ENCODE peak calls at places on chromosomes 2 and 18, in four cellular contexts. V, D, L and C are unnamed samples.

GRCh38 chr2:153509133-153509532 is 30.6 kb upstream of the RPRM start:
- DNase-seq in V (no peak), D (no peak), L (no peak), C (no peak)

GRCh38 chr2:240310201-240310600 is 125.3 kb upstream of the GPC1 start:
- DNase-seq in V (no peak), D (no peak), L (no peak), C (no peak)

GRCh38 chr2:50658883-50659282 is 373.0 kb downstream of the NRXN1 start:
- DNase-seq in V (no peak), D (no peak), L (no peak), C (no peak)

GRCh38 chr2:105610444-105611327 is 134.0 kb upstream of the NCK2 start:
- DNase-seq in V (no peak), D (no peak), L (no peak), C (no peak)

GRCh38 chr2:112881217-112882000 is 29.6 kb upstream of the IL37 start:
- DNase-seq in V (no peak), D (peak), L (peak), C (peak)

GRCh38 chr2:62550466-62550865 is 44.5 kb upstream of the TMEM17 start:
- DNase-seq in V (no peak), D (no peak), L (peak), C (no peak)

GRCh38 chr2:74741651-74742050 is 87.6 kb downstream of the SEMA4F start:
- DNase-seq in V (no peak), D (no peak), L (no peak), C (no peak)

GRCh38 chr2:215930505-215931233 is 82.7 kb downstream of the MREG start:
- DNase-seq in V (no peak), D (no peak), L (peak), C (peak)

GRCh38 chr2:102735431-102736130 is 26.2 kb upstream of the TMEM182 start:
- DNase-seq in V (no peak), D (no peak), L (peak), C (peak)

GRCh38 chr2:180591947-180592346 is 388.5 kb upstream of the UBE2E3 start:
- DNase-seq in V (no peak), D (no peak), L (no peak), C (no peak)

GRCh38 chr2:128280901-128281321 is 37.8 kb downstream of the HS6ST1 start:
- DNase-seq in V (no peak), D (no peak), L (peak), C (no peak)

GRCh38 chr18:9944805-9945204 is 31.0 kb downstream of the VAPA start:
- DNase-seq in V (no peak), D (no peak), L (no peak), C (no peak)

GRCh38 chr2:235432741-235433520 is 60.9 kb upstream of the AGAP1 start:
- DNase-seq in V (no peak), D (no peak), L (no peak), C (no peak)

GRCh38 chr18:77072566-77072965 is 60.0 kb downstream of the MBP start:
- DNase-seq in V (no peak), D (no peak), L (no peak), C (no peak)

GRCh38 chr18:12659904-12660605 is 2.1 kb upstream of the SPIRE1 start:
- DNase-seq in V (peak), D (no peak), L (peak), C (peak)

GRCh38 chr2:239533917-239534316 is 133.1 kb upstream of the HDAC4 start:
- DNase-seq in V (no peak), D (no peak), L (peak), C (no peak)

GRCh38 chr18:46756172-46756558 is 688 bp downstream of the ST8SIA5 start:
- DNase-seq in V (no peak), D (no peak), L (no peak), C (no peak)

GRCh38 chr2:191020742-191021381 is 6.9 kb upstream of the STAT1 start:
- DNase-seq in V (peak), D (peak), L (peak), C (peak)

GRCh38 chr2:232698552-232699091 is 1.5 kb downstream of the GIGYF2 start:
- DNase-seq in V (no peak), D (no peak), L (peak), C (peak)

GRCh38 chr2:150557020-150557644 is 69.7 kb upstream of the RND3 start:
- DNase-seq in V (no peak), D (no peak), L (peak), C (no peak)

GRCh38 chr2:136308621-136309020 is 190.7 kb upstream of the CXCR4 start:
- DNase-seq in V (no peak), D (no peak), L (no peak), C (no peak)

GRCh38 chr2:234376229-234376628 is 120.7 kb downstream of the ARL4C start:
- DNase-seq in V (no peak), D (no peak), L (no peak), C (no peak)

GRCh38 chr2:164028764-164029534 is 293.1 kb upstream of the FIGN start:
- DNase-seq in V (no peak), D (peak), L (peak), C (peak)

GRCh38 chr2:47076126-47076506 is 79.0 kb downstream of the STPG4 start:
- DNase-seq in V (no peak), D (no peak), L (no peak), C (no peak)

DNA sequence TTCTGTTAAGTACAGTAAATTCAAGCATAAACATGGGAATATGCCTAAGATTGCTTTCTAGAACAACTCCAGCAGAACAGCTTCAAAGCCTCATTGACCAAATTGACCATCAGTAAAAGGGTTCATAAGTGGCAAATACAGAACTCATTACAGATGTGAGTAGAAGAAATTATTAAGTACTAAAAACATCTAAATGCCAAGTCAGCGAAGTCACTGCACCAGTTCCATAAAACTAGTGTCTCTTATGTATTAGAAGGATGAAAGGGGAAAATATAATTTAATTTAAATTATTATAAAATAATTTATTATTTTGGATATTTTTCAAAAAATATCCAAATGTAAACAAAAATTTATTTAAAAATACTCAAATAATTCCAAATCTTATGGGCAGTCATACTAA is 553.2 kb downstream of the ERBB4 start:
- DNase-seq in V (no peak), D (no peak), L (no peak), C (no peak)
- H3K4me3 ChIP-seq in V (no peak), D (no peak), L (no peak), C (no peak)

GRCh38 chr2:237593036-237593435 is 2.5 kb upstream of the RAB17 start:
- DNase-seq in V (no peak), D (no peak), L (no peak), C (no peak)

GRCh38 chr2:237593596-237594310 is 3.2 kb upstream of the RAB17 start:
- DNase-seq in V (no peak), D (no peak), L (no peak), C (no peak)

GRCh38 chr2:237591021-237591370 is 462 bp upstream of the RAB17 start:
- DNase-seq in V (no peak), D (no peak), L (no peak), C (no peak)

GRCh38 chr2:237591379-237591881 is 896 bp upstream of the RAB17 start:
- DNase-seq in V (no peak), D (no peak), L (no peak), C (peak)

GRCh38 chr2:237592425-237592980 is 2.0 kb upstream of the RAB17 start:
- DNase-seq in V (no peak), D (no peak), L (no peak), C (no peak)
- H3K4me3 ChIP-seq in V (no peak), D (no peak), L (no peak), C (no peak)

GRCh38 chr2:85324639-85325465 is 2.9 kb downstream of the TGOLN2 start:
- DNase-seq in V (no peak), D (no peak), L (peak), C (peak)

GRCh38 chr2:85327757-85328617 is at the start of gene TGOLN2:
- DNase-seq in V (peak), D (peak), L (peak), C (peak)

GRCh38 chr2:85325466-85325811 is 2.4 kb downstream of the TGOLN2 start:
- DNase-seq in V (no peak), D (no peak), L (no peak), C (no peak)

GRCh38 chr2:85326946-85327756 is 638 bp downstream of the TGOLN2 start:
- DNase-seq in V (peak), D (no peak), L (peak), C (peak)

DNA sequence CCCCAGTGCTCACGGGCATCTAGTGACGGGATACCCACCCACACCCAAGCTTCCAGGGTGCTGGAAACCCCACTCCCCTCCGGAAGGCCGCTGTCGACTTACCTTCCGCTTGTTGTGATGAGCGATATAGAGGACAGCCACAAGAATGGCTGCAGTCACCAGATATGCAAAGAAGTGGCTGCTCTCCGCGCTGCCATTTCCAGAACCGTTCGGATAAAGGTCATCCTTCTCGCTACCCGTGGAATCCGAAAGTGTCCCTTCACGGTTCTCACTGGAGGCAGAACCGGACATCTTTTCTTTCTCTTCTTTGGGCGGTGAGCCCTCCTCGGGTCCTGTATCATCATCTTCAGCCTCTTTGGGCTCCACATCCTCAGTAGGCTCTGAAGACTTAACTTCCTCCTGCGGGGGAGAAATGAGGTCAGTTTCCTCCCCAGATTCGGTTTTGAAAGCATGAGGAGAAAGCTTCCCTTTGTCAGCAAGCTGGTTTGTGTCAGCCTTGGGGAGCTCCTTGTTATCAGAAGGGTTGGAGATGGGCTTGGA is 1.3 kb downstream of the TGOLN2 start:
- DNase-seq in V (peak), D (no peak), L (peak), C (peak)
- H3K4me3 ChIP-seq in V (peak), D (peak), L (peak), C (peak)

GRCh38 chr2:189954989-189955388 is 107.5 kb downstream of the MSTN start:
- DNase-seq in V (no peak), D (no peak), L (no peak), C (no peak)

GRCh38 chr2:189952536-189953109 is 109.9 kb downstream of the MSTN start:
- DNase-seq in V (no peak), D (no peak), L (no peak), C (no peak)

GRCh38 chr2:189951791-189952535 is 110.6 kb downstream of the MSTN start:
- DNase-seq in V (no peak), D (no peak), L (no peak), C (no peak)
- H3K4me3 ChIP-seq in V (no peak), D (no peak), L (no peak), C (no peak)

GRCh38 chr2:96893289-96894150 is 23.6 kb upstream of the SEMA4C start:
- DNase-seq in V (no peak), D (no peak), L (no peak), C (no peak)

GRCh38 chr2:96894151-96894531 is 24.3 kb upstream of the SEMA4C start:
- DNase-seq in V (no peak), D (no peak), L (no peak), C (no peak)

GRCh38 chr2:96890252-96890651 is 20.4 kb upstream of the SEMA4C start:
- DNase-seq in V (no peak), D (no peak), L (no peak), C (no peak)

GRCh38 chr2:96890726-96891385 is 21.0 kb upstream of the SEMA4C start:
- DNase-seq in V (no peak), D (no peak), L (no peak), C (no peak)

DNA sequence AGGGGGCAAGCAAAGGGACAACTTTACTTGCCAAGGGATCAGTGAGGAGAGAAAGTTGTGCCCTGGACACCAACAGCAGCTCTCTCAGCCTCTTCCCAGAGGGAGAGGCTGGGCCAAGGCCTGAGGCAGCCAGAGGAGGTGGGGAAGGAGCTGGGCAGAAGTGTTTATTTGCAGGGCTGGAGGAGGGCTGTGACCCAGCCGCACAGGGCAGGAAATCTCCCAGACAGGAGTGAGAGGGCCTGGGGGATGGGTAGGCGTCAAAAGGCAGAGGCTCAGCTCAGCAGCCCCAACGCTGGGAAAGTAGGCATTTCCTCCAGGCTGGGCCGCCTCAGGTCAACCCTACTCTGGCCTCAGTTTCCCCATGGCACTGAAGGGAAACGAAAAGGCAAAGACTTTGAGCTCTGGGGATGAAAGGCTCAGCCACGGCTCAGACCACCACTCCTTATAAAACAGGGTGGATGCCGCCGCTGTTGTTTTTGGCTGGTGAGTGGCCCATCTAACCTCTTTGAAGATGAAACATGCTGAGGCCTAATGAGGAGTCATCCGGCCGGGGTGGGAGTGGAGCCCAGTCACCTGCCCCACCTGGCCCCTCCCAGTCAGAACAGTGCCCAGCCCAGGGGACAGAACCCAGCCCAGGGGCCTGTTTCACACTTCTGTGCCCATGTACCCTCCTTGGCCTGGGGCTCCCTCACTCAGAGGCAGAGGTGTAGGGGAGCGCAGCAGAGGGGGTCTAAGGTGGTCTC is 21.9 kb upstream of the SEMA4C start:
- DNase-seq in V (peak), D (no peak), L (no peak), C (no peak)
- H3K4me3 ChIP-seq in V (no peak), D (no peak), L (no peak), C (no peak)